ENCODE peak calls at places on chromosomes 4 and X, in eight cellular contexts. L is heart left ventricle, Q is brain microvascular endothelial cell, M is spleen, B is fibroblast of the aortic adventitia, O is H7, X is sigmoid colon, K is BJ. W is an unnamed sample.
A peak's percentile ranks its signal among the peaks of the same experiment; 100 is the strongest.

GRCh38 chr4:144611850-144612249 is 34.1 kb upstream of the HHIP start:
- DNase-seq in L (no peak), Q (no peak), M (no peak), B (no peak), O (peak; percentile 62), X (no peak), K (no peak), W (peak; percentile 55)

GRCh38 chr4:162274354-162274753 is 110.6 kb upstream of the FSTL5 start:
- DNase-seq in L (peak; percentile 33), Q (no peak), M (no peak), B (no peak), O (no peak), X (peak; percentile 72), K (no peak), W (peak; percentile 3)

GRCh38 chr4:17869327-17869726 is 58.5 kb downstream of the NCAPG start:
- DNase-seq in L (no peak), Q (no peak), M (no peak), B (no peak), O (no peak), X (no peak), K (no peak), W (no peak)

GRCh38 chr4:87739494-87739893 is 59.9 kb upstream of the IBSP start:
- DNase-seq in L (no peak), Q (no peak), M (no peak), B (no peak), O (no peak), X (no peak), K (no peak), W (no peak)

GRCh38 chr4:129362685-129363274 is 266.8 kb downstream of the C4orf33 start:
- DNase-seq in L (peak; percentile 36), Q (peak; percentile 63), M (no peak), B (peak; percentile 80), O (peak; percentile 54), X (no peak), K (peak; percentile 5), W (peak; percentile 88)

GRCh38 chr4:3013839-3014350 is 50.5 kb downstream of the GRK4 start:
- DNase-seq in L (no peak), Q (no peak), M (no peak), B (no peak), O (no peak), X (no peak), K (no peak), W (no peak)

GRCh38 chrX:122586831-122587230 is 597.2 kb upstream of the GRIA3 start:
- DNase-seq in L (no peak), Q (no peak), M (no peak), B (peak; percentile 1), O (no peak), X (no peak), K (no peak), W (peak; percentile 22)

GRCh38 chrX:34918856-34919255 is 23.7 kb upstream of the FAM47B start:
- DNase-seq in L (no peak), Q (peak; percentile 69), M (no peak), B (peak; percentile 81), O (peak; percentile 58), X (no peak), K (no peak), W (peak; percentile 84)

GRCh38 chrX:130975947-130976346 is 72.9 kb upstream of the ENOX2 start:
- DNase-seq in L (no peak), Q (peak; percentile 74), M (no peak), B (peak; percentile 60), O (peak; percentile 12), X (no peak), K (no peak), W (peak; percentile 69)

GRCh38 chr4:27084685-27085356 is 224.2 kb downstream of the STIM2 start:
- DNase-seq in L (no peak), Q (peak; percentile 9), M (no peak), B (peak; percentile 9), O (peak; percentile 75), X (no peak), K (no peak), W (peak; percentile 19)

GRCh38 chrX:147958316-147958715 is 22.8 kb upstream of the FMR1NB start:
- DNase-seq in L (no peak), Q (peak; percentile 9), M (no peak), B (peak; percentile 7), O (no peak), X (no peak), K (peak; percentile 12), W (peak; percentile 31)

GRCh38 chr4:182306792-182307507 is 63.7 kb downstream of the TENM3 start:
- DNase-seq in L (no peak), Q (no peak), M (no peak), B (no peak), O (no peak), X (no peak), K (no peak), W (peak; percentile 25)

GRCh38 chr4:8746523-8747466 is 124.8 kb downstream of the HMX1 start:
- DNase-seq in L (no peak), Q (no peak), M (peak; percentile 44), B (no peak), O (no peak), X (peak; percentile 42), K (no peak), W (no peak)

GRCh38 chr4:4247711-4248035 is 350 bp downstream of the TMEM128 start:
- DNase-seq in L (no peak), Q (no peak), M (no peak), B (no peak), O (no peak), X (no peak), K (no peak), W (peak; percentile 41)

GRCh38 chrX:74835566-74835965 is 89.7 kb downstream of the NEXMIF start:
- DNase-seq in L (no peak), Q (no peak), M (no peak), B (no peak), O (no peak), X (no peak), K (no peak), W (no peak)

GRCh38 chr4:1485280-1485679 is 79.0 kb upstream of the NKX1-1 start:
- DNase-seq in L (no peak), Q (no peak), M (no peak), B (no peak), O (no peak), X (no peak), K (no peak), W (no peak)

GRCh38 chr4:2583092-2583491 is 46.6 kb downstream of the FAM193A start:
- DNase-seq in L (no peak), Q (no peak), M (no peak), B (no peak), O (no peak), X (peak; percentile 39), K (no peak), W (no peak)

GRCh38 chr4:69049860-69050259 is 46.4 kb upstream of the UGT2B7 start:
- DNase-seq in L (no peak), Q (no peak), M (no peak), B (no peak), O (no peak), X (no peak), K (no peak), W (no peak)

GRCh38 chr4:139692300-139693012 is 26.8 kb downstream of the MGST2 start:
- DNase-seq in L (peak; percentile 45), Q (no peak), M (no peak), B (no peak), O (peak; percentile 33), X (no peak), K (no peak), W (no peak)

DNA sequence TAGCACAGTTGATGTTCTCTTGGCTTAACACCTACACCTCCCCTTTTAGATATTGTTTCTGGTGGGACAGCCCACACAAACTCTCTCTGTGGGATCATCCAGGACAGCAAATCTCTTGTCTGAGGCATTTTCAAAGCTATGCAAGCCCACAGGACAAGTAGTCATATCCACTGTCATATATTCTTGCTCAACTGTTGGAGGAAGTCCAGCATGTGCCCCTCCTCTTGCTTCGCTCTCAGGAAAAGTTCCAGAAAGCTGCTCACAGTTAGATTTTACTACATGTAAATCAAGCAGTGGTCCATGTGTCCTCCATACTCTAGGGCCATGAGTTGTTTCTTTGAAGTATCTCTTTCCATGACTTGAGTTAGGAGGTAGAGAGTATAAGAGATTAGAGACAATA is 260.7 kb downstream of the INPP4B start:
- DNase-seq in L (no peak), Q (no peak), M (no peak), B (peak; percentile 19), O (no peak), X (no peak), K (no peak), W (peak; percentile 22)
- H3K4me3 ChIP-seq in L (no peak overlapping the region), Q (no peak overlapping the region), M (no peak overlapping the region), B (no peak overlapping the region), O (no peak overlapping the region), X (no peak overlapping the region), K (no peak overlapping the region), W (no peak overlapping the region)

GRCh38 chrX:40145670-40146470 is 48.1 kb upstream of the BCOR start:
- DNase-seq in L (no peak), Q (no peak), M (no peak), B (no peak), O (no peak), X (no peak), K (no peak), W (no peak)

GRCh38 chrX:40145001-40145631 is 47.4 kb upstream of the BCOR start:
- DNase-seq in L (no peak), Q (no peak), M (peak; percentile 78), B (no peak), O (peak; percentile 90), X (no peak), K (no peak), W (no peak)

GRCh38 chrX:40143001-40143400 is 45.2 kb upstream of the BCOR start:
- DNase-seq in L (no peak), Q (no peak), M (no peak), B (no peak), O (peak; percentile 33), X (no peak), K (no peak), W (no peak)

GRCh38 chrX:40143987-40144386 is 46.2 kb upstream of the BCOR start:
- DNase-seq in L (no peak), Q (no peak), M (no peak), B (no peak), O (no peak), X (no peak), K (no peak), W (no peak)

GRCh38 chrX:40144576-40144975 is 46.8 kb upstream of the BCOR start:
- DNase-seq in L (no peak), Q (no peak), M (no peak), B (no peak), O (peak; percentile 82), X (no peak), K (no peak), W (no peak)
- H3K4me3 ChIP-seq in L (no peak overlapping the region), Q (no peak overlapping the region), M (no peak overlapping the region), B (no peak overlapping the region), O (peak overlapping the region; percentile 61), X (no peak overlapping the region), K (no peak overlapping the region), W (no peak overlapping the region)

GRCh38 chrX:314049-314448 is 4.5 kb downstream of the GTPBP6 start:
- DNase-seq in L (peak; percentile 21), Q (no peak), M (peak; percentile 77), B (no peak), O (no peak), X (peak; percentile 69), K (no peak), W (no peak)
- H3K4me3 ChIP-seq in L (no peak overlapping the region), Q (no peak overlapping the region), M (no peak overlapping the region), B (no peak overlapping the region), O (no peak overlapping the region), X (no peak overlapping the region), K (no peak overlapping the region), W (no peak overlapping the region)

DNA sequence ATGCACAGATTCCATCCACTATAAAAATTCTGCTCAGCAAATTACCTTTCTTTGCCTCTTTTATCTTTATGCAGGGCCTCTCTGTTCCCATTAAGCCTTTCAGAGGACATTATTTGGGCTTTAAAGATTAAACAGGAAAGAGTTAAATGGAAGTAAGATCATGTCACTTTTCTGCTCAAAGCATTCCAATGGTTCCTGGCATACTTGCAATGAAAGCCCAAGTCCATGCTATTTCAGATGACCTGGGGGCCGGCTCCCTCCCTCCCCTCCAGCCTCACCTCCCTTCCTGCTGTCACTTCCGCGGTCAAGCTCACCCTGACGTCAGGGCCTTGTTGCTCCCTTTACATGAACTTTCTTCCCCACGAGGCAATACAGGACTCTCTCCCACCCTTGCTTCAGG is 125.5 kb downstream of the C4orf51 start:
- DNase-seq in L (peak; percentile 35), Q (peak; percentile 91), M (no peak), B (no peak), O (no peak), X (no peak), K (no peak), W (peak; percentile 84)
- H3K4me3 ChIP-seq in L (no peak overlapping the region), Q (no peak overlapping the region), M (no peak overlapping the region), B (no peak overlapping the region), O (no peak overlapping the region), X (no peak overlapping the region), K (no peak overlapping the region), W (no peak overlapping the region)